ENCODE peak calls at places on chromosomes 11 and 22, in four cellular contexts. K is K562, C is HepG2, N is SK-N-SH. D is an unnamed sample.

GRCh38 chr11:93775289-93775688 is 8.8 kb upstream of the MED17 start:
- DNase-seq in K (peak), C (peak), N (peak), D (peak)

GRCh38 chr11:55942785-55943392 is 6.7 kb upstream of the OR5I1 start:
- DNase-seq in C (peak), K (peak), N (peak), D (no peak)

GRCh38 chr11:106457727-106458126 is 380.3 kb downstream of the AASDHPPT start:
- DNase-seq in N (no peak), K (no peak), C (peak), D (no peak)

GRCh38 chr11:117064275-117064674 is 34.0 kb downstream of the SIK3 start:
- DNase-seq in C (no peak), K (no peak), N (no peak), D (no peak)

GRCh38 chr11:117606807-117607206 is 190.2 kb downstream of the DSCAML1 start:
- DNase-seq in C (no peak), N (no peak), K (no peak), D (no peak)

GRCh38 chr11:47003180-47003877 is 66.8 kb downstream of the CSTPP1 start:
- DNase-seq in N (no peak), C (no peak), K (no peak), D (no peak)

GRCh38 chr22:46780453-46780852 is 18.0 kb downstream of the TBC1D22A start:
- DNase-seq in N (no peak), K (no peak), C (no peak), D (no peak)

GRCh38 chr11:15858881-15859280 is 497.5 kb downstream of the SOX6 start:
- DNase-seq in N (no peak), C (no peak), K (no peak), D (no peak)

GRCh38 chr22:49964493-49965290 is 4.1 kb downstream of the PIM3 start:
- DNase-seq in C (no peak), N (peak), K (no peak), D (no peak)

GRCh38 chr11:1291295-1292017 is 18.0 kb downstream of the TOLLIP start:
- DNase-seq in N (no peak), K (no peak), C (no peak), D (no peak)

GRCh38 chr11:1295086-1295485 is 14.3 kb downstream of the TOLLIP start:
- DNase-seq in K (no peak), C (no peak), N (no peak), D (no peak)

GRCh38 chr11:1293619-1294015 is 15.8 kb downstream of the TOLLIP start:
- DNase-seq in N (peak), C (no peak), K (no peak), D (no peak)

GRCh38 chr11:1292018-1292643 is 17.3 kb downstream of the TOLLIP start:
- DNase-seq in N (no peak), K (no peak), C (no peak), D (no peak)

DNA sequence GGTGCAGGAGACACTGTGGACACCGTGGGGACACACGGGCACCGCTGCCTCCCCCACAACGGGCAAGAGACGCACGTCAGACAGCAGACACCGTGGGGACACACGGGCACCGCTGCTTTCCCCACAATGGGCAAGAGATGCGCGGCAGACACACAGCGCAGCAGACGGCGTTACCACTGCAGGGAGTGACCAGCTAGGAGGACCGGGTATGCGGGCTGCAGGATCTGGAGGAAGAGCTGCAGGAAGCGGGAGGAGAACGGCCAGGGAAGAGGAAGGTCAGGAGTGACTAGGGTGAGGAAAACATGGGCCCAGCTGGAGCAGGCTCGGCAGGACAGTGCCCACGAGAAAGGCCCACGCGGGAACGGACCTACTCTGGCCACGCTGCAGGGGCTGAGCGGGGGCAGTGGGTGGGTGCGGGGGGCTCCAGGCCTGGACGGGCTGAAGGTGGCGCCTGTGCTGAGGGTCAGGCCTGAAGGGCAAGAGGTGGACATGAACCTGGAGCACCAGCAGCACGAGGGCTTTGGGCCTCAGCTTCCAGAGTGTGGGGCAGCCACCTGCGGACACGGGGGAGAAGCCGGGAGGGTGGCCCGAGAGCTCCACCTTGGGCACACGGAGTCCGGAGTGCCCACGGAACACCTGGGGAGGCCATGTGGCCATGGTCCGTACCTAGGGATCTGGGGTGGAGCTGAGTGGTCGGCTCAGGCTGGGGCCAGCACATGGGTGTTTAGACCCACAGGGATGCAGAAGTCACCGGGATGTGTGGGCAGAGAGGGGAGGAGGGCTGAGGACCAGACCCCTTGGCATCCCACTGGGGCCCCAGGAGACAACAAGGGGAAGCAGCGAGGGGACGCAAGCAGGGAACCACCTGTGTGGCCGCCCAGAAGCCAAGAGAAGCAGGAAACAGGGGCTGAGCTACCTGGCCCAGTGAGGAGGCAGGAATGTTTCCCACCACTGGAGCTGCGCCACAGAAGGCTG is 16.5 kb downstream of the TOLLIP start:
- DNase-seq in C (no peak), K (no peak), N (no peak), D (no peak)
- TF ChIP-seq FOXJ3 in C (no peak), K (no peak), N (no peak), D (no peak)

DNA sequence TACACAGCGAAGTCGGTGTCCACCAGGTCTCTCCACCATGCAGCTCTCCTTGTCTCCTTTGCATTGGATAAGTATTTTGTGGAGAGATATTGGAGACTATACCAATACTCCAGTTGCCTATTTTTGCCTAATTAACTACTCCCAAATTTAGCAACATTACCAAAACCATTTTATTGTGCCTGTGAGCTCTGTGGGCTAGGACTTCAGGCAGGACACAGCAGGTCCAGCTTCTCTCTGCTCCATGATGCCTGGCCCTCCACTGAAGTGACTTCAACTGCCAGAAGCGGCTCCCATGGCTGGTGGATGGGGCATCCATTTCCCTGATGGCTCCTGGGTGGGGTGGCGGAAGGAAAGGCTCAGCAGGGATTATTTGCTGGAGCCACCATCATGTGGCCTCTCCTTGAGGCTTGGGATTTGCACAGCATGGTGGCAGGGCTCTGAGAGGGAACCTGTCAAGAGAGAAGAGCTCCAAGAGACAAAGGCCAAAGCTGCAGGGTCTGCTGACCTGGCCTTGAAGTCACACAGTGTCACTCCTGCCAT is 36.9 kb upstream of the MAPK1 start:
- DNase-seq in C (no peak), K (no peak), N (no peak), D (no peak)
- TF ChIP-seq FOXJ3 in C (no peak), K (no peak), N (no peak), D (no peak)

GRCh38 chr11:103844327-103845215 is 191.9 kb upstream of the DDI1 start:
- DNase-seq in C (no peak), N (no peak), K (no peak), D (no peak)
- TF ChIP-seq FOXJ3 in C (no peak), N (no peak), K (no peak), D (no peak)

DNA sequence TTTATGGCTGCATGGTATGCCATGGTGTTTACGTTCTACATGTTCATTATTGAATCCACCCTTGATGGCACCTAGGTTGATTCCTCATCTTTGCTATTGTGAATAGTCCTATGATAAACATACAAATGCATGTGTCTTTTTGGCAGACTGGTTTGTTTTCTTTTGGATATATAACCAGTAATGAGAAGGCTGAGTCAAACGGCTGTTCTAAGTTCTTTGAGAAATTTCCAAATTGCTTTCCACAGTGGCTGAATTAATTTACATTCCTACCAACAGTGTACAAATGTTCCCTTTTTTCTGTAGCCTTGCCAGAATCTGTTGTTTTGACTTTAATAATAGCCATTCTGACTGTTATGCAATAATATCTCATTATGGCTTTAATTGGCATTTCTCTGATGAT is 184.9 kb downstream of the CASP12 start:
- DNase-seq in K (no peak), N (no peak), C (no peak), D (no peak)
- TF ChIP-seq FOXJ3 in K (no peak), N (no peak), C (no peak), D (no peak)

DNA sequence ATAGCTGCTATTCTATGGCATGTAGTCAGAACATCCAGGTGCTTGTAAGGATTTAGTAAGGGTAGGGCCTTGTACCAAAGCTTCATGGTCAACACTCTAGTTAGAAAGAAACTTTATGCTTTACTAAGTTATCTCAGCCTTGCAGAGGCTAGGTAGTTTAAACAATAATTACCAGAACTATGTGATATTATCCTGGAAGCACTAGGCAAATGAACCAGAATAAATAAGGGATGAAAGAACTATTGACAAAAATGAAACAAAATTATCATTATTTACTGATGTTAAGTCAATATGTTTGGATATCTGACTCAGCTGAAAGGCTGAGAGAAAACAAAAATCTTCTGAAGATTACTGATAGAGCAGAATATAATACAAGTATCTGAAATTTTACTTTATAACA is 1089.1 kb upstream of the RAG2 start:
- DNase-seq in C (no peak), K (no peak), N (no peak), D (no peak)
- TF ChIP-seq FOXJ3 in C (no peak), K (no peak), N (no peak), D (no peak)

DNA sequence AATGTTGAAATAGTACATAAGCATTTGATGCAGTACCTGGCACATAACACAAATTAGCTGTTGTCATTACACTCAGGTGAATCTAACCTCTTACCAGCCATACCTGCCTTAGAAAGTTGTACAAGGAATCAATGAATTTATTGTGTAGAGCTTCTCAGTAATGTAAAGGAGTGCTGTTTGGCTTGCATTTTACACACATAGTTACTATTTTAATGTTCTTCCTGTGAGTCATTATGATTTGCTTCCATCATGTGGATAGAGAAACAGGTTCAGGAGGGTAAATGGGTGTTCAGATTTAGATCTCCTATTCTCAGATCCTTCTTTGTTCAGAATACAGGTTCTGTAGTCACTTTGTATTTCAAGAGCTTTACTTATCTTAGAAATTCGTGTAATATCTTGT is 27.6 kb upstream of the RCE1 start:
- DNase-seq in N (no peak), K (no peak), C (no peak), D (no peak)
- TF ChIP-seq FOXJ3 in N (no peak), K (no peak), C (no peak), D (no peak)

DNA sequence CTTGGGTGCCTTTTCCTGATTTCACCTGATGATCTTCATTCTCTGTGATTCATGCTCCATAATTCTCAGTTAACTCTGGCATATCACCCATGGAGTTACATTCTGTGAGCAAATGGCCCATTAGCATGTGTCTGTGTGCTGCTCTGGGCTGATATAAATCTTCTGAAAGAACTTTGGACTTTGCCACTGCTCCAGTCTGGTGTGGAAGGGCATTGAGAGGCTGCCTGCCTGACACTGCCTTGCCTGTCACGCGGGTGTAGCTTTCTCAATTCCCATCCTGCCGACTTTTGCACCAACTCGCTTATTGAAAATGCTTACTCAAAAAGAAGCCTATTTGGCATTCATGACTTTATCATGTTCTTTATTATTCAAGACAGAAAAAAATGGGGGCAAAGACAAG is 42.2 kb downstream of the FAT3 start:
- DNase-seq in C (peak), N (no peak), K (no peak), D (no peak)
- TF ChIP-seq FOXJ3 in C (no peak), N (no peak), K (no peak), D (no peak)

DNA sequence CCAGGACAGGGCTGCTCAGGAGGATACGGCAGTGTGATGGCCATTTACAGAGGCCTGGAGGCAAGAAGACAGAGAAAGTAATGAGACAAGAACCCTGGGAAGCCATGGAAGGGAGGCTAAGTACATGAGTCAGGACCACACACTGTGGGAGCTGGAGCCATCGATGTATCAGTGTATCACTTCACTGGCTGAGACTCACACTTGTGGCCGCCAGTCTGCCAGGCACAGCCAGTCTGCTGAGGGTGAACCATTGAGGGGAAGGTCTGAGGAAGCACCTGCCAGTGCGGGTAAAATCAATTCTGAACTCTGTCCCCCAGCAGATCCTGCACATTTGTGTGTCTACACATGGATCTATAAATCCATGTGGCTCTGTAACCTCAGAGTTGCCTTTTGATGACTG is 195.6 kb downstream of the GRIK4 start:
- DNase-seq in C (no peak), N (no peak), K (no peak), D (no peak)
- TF ChIP-seq FOXJ3 in C (no peak), N (no peak), K (no peak), D (no peak)

DNA sequence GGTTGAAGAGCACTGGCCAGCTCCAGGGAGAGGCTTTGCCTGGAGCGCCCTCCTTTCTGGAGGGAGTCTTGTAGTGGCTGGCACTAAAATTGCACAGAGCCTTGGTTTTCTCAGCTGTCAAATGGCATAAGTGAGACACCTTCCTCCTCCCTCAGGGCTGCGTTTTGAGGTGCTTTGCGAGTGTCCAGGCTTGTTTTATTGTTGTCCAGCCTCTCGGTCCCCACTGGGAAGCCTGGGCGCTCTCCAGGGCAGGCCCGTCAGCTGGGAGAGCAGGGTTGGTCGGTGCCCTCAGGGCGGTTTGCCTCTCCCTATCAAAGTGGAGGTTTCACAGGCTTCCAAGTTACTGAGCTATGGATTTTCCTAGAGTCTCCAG is 149.3 kb upstream of the B3GAT1 start:
- DNase-seq in C (no peak), N (peak), K (no peak), D (no peak)
- TF ChIP-seq FOXJ3 in C (no peak), N (no peak), K (no peak), D (no peak)

GRCh38 chr11:119093951-119094815 is 7.5 kb downstream of the DPAGT1 start:
- DNase-seq in N (peak), K (peak), C (no peak), D (peak)
- TF ChIP-seq FOXJ3 in N (no peak), K (no peak), C (no peak), D (no peak)